ENCODE peak calls at places on chromosomes 6 and 20, in six cellular contexts. O, U, A, R, F and G are unnamed samples.
A peak's percentile ranks its signal among the peaks of the same experiment; 100 is the strongest.

GRCh38 chr6:47066418-47066817 is 24.3 kb upstream of the ADGRF1 start:
- DNase-seq in F (no peak), R (no peak), A (no peak), O (no peak), U (no peak), G (no peak)

GRCh38 chr6:149303468-149303867 is 14.0 kb upstream of the TAB2 start:
- DNase-seq in R (no peak), U (no peak), O (no peak), A (no peak), F (no peak), G (no peak)

GRCh38 chr6:77159730-77160129 is 303.6 kb downstream of the HTR1B start:
- DNase-seq in U (no peak), F (no peak), R (no peak), A (no peak), O (no peak), G (no peak)

GRCh38 chr6:135850882-135851281 is 619 bp upstream of the PDE7B start:
- DNase-seq in O (no peak), R (no peak), F (no peak), A (no peak), U (no peak), G (no peak)

GRCh38 chr6:53725791-53726575 is 60.4 kb upstream of the KLHL31 start:
- DNase-seq in F (peak; percentile 81), U (no peak), O (peak; percentile 82), A (peak; percentile 81), R (peak; percentile 51), G (peak; percentile 87)

GRCh38 chr20:34753706-34754461 is 49.7 kb downstream of the TP53INP2 start:
- DNase-seq in F (no peak), U (no peak), R (no peak), A (peak; percentile 19), O (no peak), G (no peak)

GRCh38 chr6:9138856-9139426 is 703.6 kb upstream of the SLC35B3 start:
- DNase-seq in U (no peak), R (no peak), A (no peak), F (no peak), O (no peak), G (no peak)

GRCh38 chr6:1762203-1762602 is 152.5 kb downstream of the FOXC1 start:
- DNase-seq in U (no peak), A (no peak), O (no peak), F (no peak), R (no peak), G (no peak)

GRCh38 chr20:4261333-4262284 is 246.3 kb upstream of the RNF24 start:
- DNase-seq in F (no peak), O (no peak), U (no peak), R (no peak), A (no peak), G (no peak)

GRCh38 chr6:13334953-13335352 is 6.6 kb upstream of the TBC1D7 start:
- DNase-seq in U (no peak), F (no peak), O (no peak), A (peak; percentile 87), R (no peak), G (no peak)

GRCh38 chr20:33250666-33251065 is 14.9 kb downstream of the BPIFA1 start:
- DNase-seq in O (no peak), R (no peak), F (no peak), U (no peak), A (peak; percentile 27), G (no peak)

GRCh38 chr6:26576929-26577719 is 19.6 kb upstream of the ABT1 start:
- DNase-seq in R (no peak), O (peak; percentile 81), A (peak; percentile 93), U (no peak), F (peak; percentile 34), G (peak; percentile 84)

GRCh38 chr20:19784511-19785172 is 26.6 kb downstream of the RIN2 start:
- DNase-seq in R (no peak), A (peak; percentile 76), F (peak; percentile 71), O (peak; percentile 21), U (no peak), G (peak; percentile 81)

GRCh38 chr6:104689551-104690205 is 170.0 kb downstream of the HACE1 start:
- DNase-seq in A (peak; percentile 99), U (no peak), O (no peak), F (no peak), R (no peak), G (no peak)

GRCh38 chr20:667351-668034 is 8.1 kb downstream of the SCRT2 start:
- DNase-seq in A (peak; percentile 67), F (peak; percentile 40), U (no peak), O (peak; percentile 78), R (peak; percentile 58), G (peak; percentile 80)

GRCh38 chr6:30935018-30935417 is 3.0 kb upstream of the SFTA2 start:
- DNase-seq in O (no peak), F (no peak), R (no peak), U (no peak), A (no peak), G (no peak)

GRCh38 chr6:46996860-46997641 is 45.1 kb downstream of the ADGRF1 start:
- DNase-seq in U (no peak), O (no peak), A (peak; percentile 51), R (no peak), F (no peak), G (no peak)

GRCh38 chr6:28370440-28370839 is 20.7 kb downstream of the ZKSCAN3 start:
- DNase-seq in U (no peak), F (no peak), R (no peak), O (no peak), A (no peak), G (no peak)

GRCh38 chr6:130018830-130019795 is 732 bp downstream of the L3MBTL3 start:
- DNase-seq in F (peak; percentile 25), R (no peak), U (no peak), A (peak; percentile 58), O (peak; percentile 42), G (peak; percentile 76)

GRCh38 chr20:1935696-1936366 is 40.6 kb downstream of the SIRPA start:
- DNase-seq in U (no peak), R (no peak), O (no peak), F (peak; percentile 58), A (no peak), G (no peak)